ENCODE peak calls at places on chromosomes 4 and X, in four cellular contexts. Z is A549, D is K562, A is breast epithelium. V is an unnamed sample.

GRCh38 chrX:38045697-38046096 is 39.3 kb downstream of the SYTL5 start:
- DNase-seq in Z (no peak), D (no peak), A (no peak), V (no peak)

GRCh38 chr4:89625599-89626293 is 211.2 kb downstream of the SNCA start:
- DNase-seq in Z (no peak), D (no peak), A (no peak), V (no peak)

GRCh38 chr4:11623726-11624037 is 195.0 kb upstream of the HS3ST1 start:
- DNase-seq in Z (peak; percentile 8), D (no peak), A (peak; percentile 47), V (no peak)

GRCh38 chr4:23759066-23759465 is 130.8 kb downstream of the PPARGC1A start:
- DNase-seq in Z (no peak), D (no peak), A (no peak), V (no peak)

GRCh38 chr4:79348405-79348804 is 22.5 kb upstream of the NAA11 start:
- DNase-seq in Z (no peak), D (no peak), A (no peak), V (no peak)

GRCh38 chr4:189498457-189498856 is 442.2 kb upstream of the FRG1 start:
- DNase-seq in Z (no peak), D (no peak), A (no peak), V (no peak)

GRCh38 chrX:150813922-150814321 is 84.5 kb downstream of the CD99L2 start:
- DNase-seq in Z (no peak), D (no peak), A (no peak), V (no peak)

GRCh38 chr4:165834116-165834515 is 38.9 kb upstream of the TLL1 start:
- DNase-seq in Z (no peak), D (no peak), A (no peak), V (no peak)

GRCh38 chr4:57320217-57320616 is 210.0 kb upstream of the IGFBP7 start:
- DNase-seq in Z (no peak), D (no peak), A (no peak), V (no peak)

GRCh38 chr4:183747931-183748664 is 89.0 kb downstream of the TRAPPC11 start:
- DNase-seq in Z (no peak), D (no peak), A (peak; percentile 49), V (no peak)

GRCh38 chrX:107673933-107674479 is 45.7 kb downstream of the PRPS1 start:
- DNase-seq in Z (no peak), D (peak; percentile 56), A (peak; percentile 92), V (peak; percentile 97)

GRCh38 chr4:74223098-74223497 is 65.2 kb downstream of the MTHFD2L start:
- DNase-seq in Z (no peak), D (no peak), A (no peak), V (no peak)

GRCh38 chrX:72620550-72621145 is 48.0 kb upstream of the HDAC8 start:
- DNase-seq in Z (peak; percentile 55), D (peak; percentile 31), A (peak; percentile 43), V (peak; percentile 21)

GRCh38 chrX:131783555-131784338 is 239.4 kb upstream of the STK26 start:
- DNase-seq in Z (no peak), D (no peak), A (peak; percentile 80), V (no peak)

GRCh38 chr4:17336524-17336941 is 175.4 kb downstream of the QDPR start:
- DNase-seq in Z (no peak), D (no peak), A (no peak), V (peak; percentile 24)

GRCh38 chrX:129769467-129770154 is 10.1 kb upstream of the SASH3 start:
- DNase-seq in Z (no peak), D (no peak), A (no peak), V (no peak)

GRCh38 chrX:104795804-104796203 is 229.8 kb downstream of the IL1RAPL2 start:
- DNase-seq in Z (no peak), D (no peak), A (no peak), V (no peak)

GRCh38 chrX:10190367-10190766 is 33.6 kb downstream of the CLCN4 start:
- DNase-seq in Z (peak; percentile 68), D (peak; percentile 51), A (no peak), V (no peak)

GRCh38 chrX:138018145-138018799 is 452.3 kb downstream of the ZIC3 start:
- DNase-seq in Z (no peak), D (no peak), A (no peak), V (peak; percentile 17)

DNA sequence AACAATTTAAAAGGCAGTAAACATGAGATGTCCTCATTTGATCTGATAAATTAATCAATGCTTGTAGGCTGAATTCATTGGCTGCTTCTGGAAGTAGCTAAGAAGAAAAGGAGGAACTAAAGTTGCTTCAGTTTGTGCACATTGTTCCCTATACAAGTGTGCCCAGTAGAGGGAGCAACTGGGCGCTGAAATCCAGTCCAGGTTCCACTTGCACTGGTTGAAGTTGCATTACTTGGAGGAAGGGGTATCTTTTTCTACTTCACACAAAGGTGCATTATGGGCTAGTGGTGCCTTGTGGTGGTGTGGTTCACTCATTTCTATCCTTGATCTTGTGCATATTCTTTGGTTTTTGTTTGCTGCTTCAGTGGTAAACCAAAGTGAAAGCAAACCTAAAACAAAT is 67.9 kb upstream of the SOX3 start:
- DNase-seq in Z (peak; percentile 1), D (peak; percentile 6), A (no peak), V (no peak)
- H3K4me3 ChIP-seq in Z (no peak overlapping the region), D (no peak overlapping the region), A (no peak overlapping the region), V (no peak overlapping the region)

DNA sequence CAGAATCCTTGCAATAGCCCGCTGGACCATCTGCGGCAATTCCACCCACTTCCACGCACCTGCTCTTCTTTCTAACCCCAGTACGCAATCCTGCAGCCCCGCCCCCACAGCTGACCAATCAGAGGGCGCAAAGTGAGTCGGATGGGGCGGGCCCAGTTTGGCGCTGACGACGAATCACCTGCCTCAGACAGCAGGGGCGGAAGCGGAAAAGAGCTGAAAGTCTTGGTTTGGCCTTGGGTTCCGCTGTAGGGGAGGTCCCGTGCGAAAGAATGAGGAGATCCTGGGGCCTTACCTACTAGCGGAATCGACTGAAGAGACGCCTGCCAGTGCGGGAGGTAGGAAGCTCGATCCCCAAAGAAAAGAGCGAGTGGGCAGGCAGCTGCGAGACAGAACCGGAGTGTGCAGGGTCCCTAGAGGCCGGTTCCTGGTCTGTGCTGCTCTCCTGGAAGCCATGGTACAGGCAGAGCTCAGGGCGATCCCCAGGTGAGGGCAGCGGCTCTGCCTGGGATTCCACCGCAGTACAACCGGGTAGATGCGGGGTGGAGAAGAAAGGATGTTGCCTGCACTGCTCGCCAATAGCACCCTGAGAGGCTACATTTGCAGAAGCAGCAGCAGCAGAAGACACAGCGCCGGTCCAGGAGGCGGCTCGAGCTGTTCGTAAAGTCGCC is at the start of gene TMEM184C:
- DNase-seq in Z (peak; percentile 89), D (peak; percentile 99), A (peak; percentile 98), V (peak; percentile 97)
- TF ChIP-seq CTCF in Z (no peak), D (no peak), A (peak; percentile 10), V (no peak)

GRCh38 chrX:1466232-1466661 is 13.5 kb upstream of the ASMTL start:
- DNase-seq in Z (no peak), D (no peak), A (peak; percentile 9), V (peak; percentile 82)

GRCh38 chrX:1465261-1466231 is 12.8 kb upstream of the ASMTL start:
- DNase-seq in Z (no peak), D (no peak), A (peak; percentile 4), V (peak; percentile 5)

GRCh38 chrX:1464282-1465131 is 11.8 kb upstream of the ASMTL start:
- DNase-seq in Z (no peak), D (no peak), A (no peak), V (no peak)

GRCh38 chrX:1466971-1467561 is 14.4 kb upstream of the ASMTL start:
- DNase-seq in Z (no peak), D (no peak), A (peak; percentile 16), V (peak; percentile 12)

DNA sequence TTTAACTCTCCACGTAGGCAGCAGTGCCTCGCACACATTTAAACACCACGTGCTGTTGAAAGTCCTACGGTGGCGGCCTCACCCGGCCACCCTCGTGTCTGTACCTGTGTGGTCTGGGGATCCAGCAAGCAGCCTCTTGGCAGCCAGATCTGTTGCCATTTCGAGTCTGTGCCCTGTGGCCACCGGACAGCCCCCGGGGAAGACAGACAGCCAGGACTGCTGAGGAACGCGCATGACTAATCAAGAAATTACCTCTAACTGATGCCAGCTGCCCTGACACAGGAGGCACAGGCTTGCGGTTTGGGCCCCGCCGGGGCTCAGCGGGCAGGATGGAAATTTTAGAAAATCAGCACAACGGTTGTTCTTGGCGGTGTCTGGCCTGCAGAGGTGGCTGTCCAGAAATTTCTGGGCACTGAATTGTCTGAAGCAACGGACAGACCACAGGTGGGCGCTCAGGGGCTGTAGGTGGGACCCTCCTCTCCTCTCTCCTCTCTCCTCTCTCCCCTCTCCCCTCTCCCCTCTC is 15.6 kb upstream of the ASMTL start:
- DNase-seq in Z (peak; percentile 50), D (no peak), A (peak; percentile 25), V (peak; percentile 83)
- TF ChIP-seq POLR2A in Z (no peak), D (no peak), A (no peak), V (no peak)

GRCh38 chr4:154998284-154998683 is 210.2 kb upstream of the NPY2R start:
- DNase-seq in Z (no peak), D (no peak), A (no peak), V (no peak)
- H3K4me3 ChIP-seq in Z (no peak overlapping the region), D (no peak overlapping the region), A (no peak overlapping the region), V (no peak overlapping the region)

GRCh38 chr4:148226341-148226740 is 215.9 kb downstream of the NR3C2 start:
- DNase-seq in Z (no peak), D (no peak), A (no peak), V (no peak)

GRCh38 chr4:148225639-148226038 is 216.6 kb downstream of the NR3C2 start:
- DNase-seq in Z (no peak), D (no peak), A (no peak), V (no peak)

GRCh38 chr4:148227147-148227546 is 215.1 kb downstream of the NR3C2 start:
- DNase-seq in Z (no peak), D (no peak), A (no peak), V (no peak)

GRCh38 chr4:148224476-148224875 is 217.7 kb downstream of the NR3C2 start:
- DNase-seq in Z (no peak), D (no peak), A (no peak), V (no peak)

DNA sequence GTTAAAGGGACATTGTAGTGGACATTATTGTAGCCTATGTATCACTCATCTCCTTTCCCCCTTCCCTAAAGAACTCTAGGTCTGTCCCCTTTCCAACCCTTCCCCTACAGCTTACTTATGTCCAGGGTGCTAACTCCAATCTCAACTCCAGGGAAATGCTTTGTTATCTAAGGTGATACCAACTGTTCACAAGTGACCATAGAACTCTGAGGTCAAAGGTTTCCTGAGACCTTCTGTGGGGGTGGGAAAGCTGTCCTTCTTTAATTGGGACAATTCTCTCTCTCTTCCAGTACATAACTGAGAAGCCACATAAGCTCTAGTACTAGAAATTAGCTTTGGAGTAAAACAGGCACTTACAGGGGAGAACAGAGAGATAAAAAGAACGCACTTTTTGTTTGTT is 212.4 kb downstream of the NR3C2 start:
- DNase-seq in Z (no peak), D (no peak), A (no peak), V (no peak)
- TF ChIP-seq CTCF in Z (no peak), D (no peak), A (no peak), V (no peak)